ENCODE peak calls at places on chromosome 2, in five cellular contexts. One of them, this sample, is unnamed.

GRCh38 chr2:229169751-229170150 is 101.3 kb downstream of the PID1 start:
- DNase-seq in heart left ventricle: no peak
- DNase-seq in GM23338: no peak
- DNase-seq in nephron progenitor cell: no peak
- DNase-seq in natural killer cell: no peak
- DNase-seq in this sample: no peak

GRCh38 chr2:97871096-97871780 is 124.5 kb downstream of the TMEM131 start:
- DNase-seq in heart left ventricle: no peak
- DNase-seq in GM23338: no peak
- DNase-seq in nephron progenitor cell: no peak
- DNase-seq in natural killer cell: no peak
- DNase-seq in this sample: no peak

GRCh38 chr2:237982039-237982725 is 15.4 kb downstream of the UBE2F start:
- DNase-seq in heart left ventricle: no peak
- DNase-seq in GM23338: no peak
- DNase-seq in nephron progenitor cell: no peak
- DNase-seq in natural killer cell: no peak
- DNase-seq in this sample: no peak

GRCh38 chr2:43328157-43328556 is 101.8 kb upstream of the ZFP36L2 start:
- DNase-seq in heart left ventricle: no peak
- DNase-seq in GM23338: no peak
- DNase-seq in nephron progenitor cell: no peak
- DNase-seq in natural killer cell: no peak
- DNase-seq in this sample: no peak

GRCh38 chr2:160934263-160934662 is 226.0 kb upstream of the TANK start:
- DNase-seq in heart left ventricle: no peak
- DNase-seq in GM23338: no peak
- DNase-seq in nephron progenitor cell: no peak
- DNase-seq in natural killer cell: no peak
- DNase-seq in this sample: no peak

GRCh38 chr2:141925511-141925910 is 205.3 kb downstream of the LRP1B start:
- DNase-seq in heart left ventricle: no peak
- DNase-seq in GM23338: no peak
- DNase-seq in nephron progenitor cell: no peak
- DNase-seq in natural killer cell: no peak
- DNase-seq in this sample: no peak

GRCh38 chr2:11004206-11004605 is 92.5 kb downstream of the KCNF1 start:
- DNase-seq in heart left ventricle: no peak
- DNase-seq in GM23338: no peak
- DNase-seq in nephron progenitor cell: no peak
- DNase-seq in natural killer cell: no peak
- DNase-seq in this sample: no peak

GRCh38 chr2:39228413-39229209 is 15.2 kb downstream of the CDKL4 start:
- DNase-seq in heart left ventricle: no peak
- DNase-seq in GM23338: peak; percentile 84
- DNase-seq in nephron progenitor cell: no peak
- DNase-seq in natural killer cell: no peak
- DNase-seq in this sample: no peak

DNA sequence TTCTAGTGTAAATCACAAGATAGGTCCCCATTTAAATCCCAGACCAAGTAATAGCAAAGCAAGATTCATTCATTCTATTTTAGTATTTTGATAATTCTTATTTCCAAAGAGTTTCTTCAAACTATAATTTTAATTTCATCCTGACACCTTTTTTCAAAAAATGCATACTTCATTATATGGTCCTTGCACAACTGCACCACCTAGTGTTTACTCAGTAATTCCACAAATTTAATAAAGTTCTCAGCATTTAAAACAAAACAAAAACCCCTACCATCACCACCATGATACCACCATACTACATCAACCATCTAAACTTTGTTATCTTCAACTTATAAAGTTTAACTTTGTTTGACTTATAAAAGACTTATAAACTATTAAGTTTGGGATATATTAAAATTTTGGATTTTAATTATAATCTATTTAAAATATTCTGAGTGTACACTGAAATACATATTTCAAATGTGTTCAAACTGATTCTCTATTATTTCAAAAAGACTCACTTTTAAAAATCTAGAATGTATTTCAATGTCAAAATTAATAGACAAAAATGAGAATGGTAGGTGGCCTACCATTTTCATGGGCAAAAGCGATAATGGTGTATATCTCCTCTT is 44.2 kb downstream of the WDPCP start:
- DNase-seq in heart left ventricle: no peak
- DNase-seq in GM23338: peak; percentile 19
- DNase-seq in nephron progenitor cell: no peak
- DNase-seq in natural killer cell: no peak
- DNase-seq in this sample: no peak
- TF ChIP-seq CTCF in heart left ventricle: no peak
- TF ChIP-seq CTCF in GM23338: peak; percentile 66
- TF ChIP-seq CTCF in nephron progenitor cell: peak; percentile 32
- TF ChIP-seq CTCF in natural killer cell: peak; percentile 46
- TF ChIP-seq CTCF in this sample: peak; percentile 29

DNA sequence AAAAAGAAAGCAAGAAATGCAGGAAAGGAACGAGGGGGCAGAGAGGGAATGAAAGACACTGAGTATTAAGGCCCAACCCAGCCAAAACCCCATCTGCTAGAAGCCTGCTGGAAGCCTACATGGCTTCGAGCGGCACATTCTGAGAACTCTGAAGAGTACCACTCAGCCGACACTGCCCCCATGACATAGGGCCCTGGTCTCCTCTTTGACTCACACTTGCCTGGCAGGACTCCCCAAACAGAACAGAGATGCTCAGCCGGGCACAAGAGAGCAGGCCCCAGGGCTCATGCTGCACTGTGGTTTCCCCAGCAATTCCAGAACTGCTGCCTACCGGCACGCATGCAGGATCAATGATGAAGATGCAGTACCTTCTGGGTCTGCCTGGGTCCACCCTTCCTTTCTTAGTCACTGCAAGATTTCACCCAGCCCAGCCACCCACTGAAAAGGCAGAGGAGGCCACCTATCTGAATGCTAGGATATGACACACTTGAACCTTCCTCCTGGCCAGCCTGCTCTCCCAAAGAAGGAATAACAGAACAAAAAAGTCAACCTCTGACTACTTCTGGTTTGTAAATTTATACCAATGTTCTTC is 49.4 kb downstream of the BCL11A start:
- DNase-seq in heart left ventricle: peak; percentile 51
- DNase-seq in GM23338: no peak
- DNase-seq in nephron progenitor cell: no peak
- DNase-seq in natural killer cell: no peak
- DNase-seq in this sample: no peak
- TF ChIP-seq CTCF in heart left ventricle: no peak
- TF ChIP-seq CTCF in GM23338: peak; percentile 22
- TF ChIP-seq CTCF in nephron progenitor cell: no peak
- TF ChIP-seq CTCF in natural killer cell: no peak
- TF ChIP-seq CTCF in this sample: peak; percentile 21

GRCh38 chr2:64922482-64923384 is 66.5 kb upstream of the SLC1A4 start:
- DNase-seq in heart left ventricle: no peak
- DNase-seq in GM23338: peak; percentile 73
- DNase-seq in nephron progenitor cell: no peak
- DNase-seq in natural killer cell: no peak
- DNase-seq in this sample: no peak
- TF ChIP-seq CTCF in heart left ventricle: no peak
- TF ChIP-seq CTCF in GM23338: peak; percentile 56
- TF ChIP-seq CTCF in nephron progenitor cell: no peak
- TF ChIP-seq CTCF in natural killer cell: no peak
- TF ChIP-seq CTCF in this sample: no peak

GRCh38 chr2:25198209-25198525 is 29.8 kb upstream of the POMC start:
- DNase-seq in heart left ventricle: no peak
- DNase-seq in GM23338: no peak
- DNase-seq in nephron progenitor cell: no peak
- DNase-seq in natural killer cell: no peak
- DNase-seq in this sample: no peak

GRCh38 chr2:25201794-25202193 is 33.4 kb upstream of the POMC start:
- DNase-seq in heart left ventricle: no peak
- DNase-seq in GM23338: no peak
- DNase-seq in nephron progenitor cell: no peak
- DNase-seq in natural killer cell: no peak
- DNase-seq in this sample: no peak

GRCh38 chr2:25202290-25202689 is 33.9 kb upstream of the POMC start:
- DNase-seq in heart left ventricle: no peak
- DNase-seq in GM23338: no peak
- DNase-seq in nephron progenitor cell: no peak
- DNase-seq in natural killer cell: no peak
- DNase-seq in this sample: no peak

GRCh38 chr2:25204190-25204838 is 35.9 kb upstream of the POMC start:
- DNase-seq in heart left ventricle: no peak
- DNase-seq in GM23338: peak; percentile 70
- DNase-seq in nephron progenitor cell: no peak
- DNase-seq in natural killer cell: peak; percentile 21
- DNase-seq in this sample: no peak

GRCh38 chr2:25201265-25201664 is 32.9 kb upstream of the POMC start:
- DNase-seq in heart left ventricle: no peak
- DNase-seq in GM23338: peak; percentile 62
- DNase-seq in nephron progenitor cell: no peak
- DNase-seq in natural killer cell: no peak
- DNase-seq in this sample: no peak
- TF ChIP-seq CTCF in heart left ventricle: no peak
- TF ChIP-seq CTCF in GM23338: peak; percentile 37
- TF ChIP-seq CTCF in nephron progenitor cell: peak; percentile 26
- TF ChIP-seq CTCF in natural killer cell: no peak
- TF ChIP-seq CTCF in this sample: peak; percentile 40

This sample was measured in CD14-positive monocyte.